ENCODE peak calls at places on chromosomes 1 and 21, in nine cellular contexts. N is fibroblast of pulmonary artery, C is right lobe of liver, W is MG63, Q is stomach, M is cardiac fibroblast, S is OCI-LY7, K is IMR-90, Y is uterus. V is an unnamed sample.

GRCh38 chr1:214280386-214281029 is 451 bp upstream of the SMYD2 start:
- DNase-seq in N (peak), C (peak), W (peak), Q (peak), M (peak), S (peak), K (peak), Y (peak), V (peak)

GRCh38 chr1:11929849-11930248 is 3.6 kb upstream of the KIAA2013 start:
- DNase-seq in N (peak), C (peak), W (peak), Q (peak), M (peak), S (peak), K (peak), Y (peak), V (peak)

GRCh38 chr1:241270016-241270415 is 87.0 kb downstream of the RGS7 start:
- DNase-seq in N (no peak), C (no peak), W (no peak), Q (no peak), M (no peak), S (no peak), K (no peak), Y (no peak), V (no peak)

GRCh38 chr1:155206891-155207577 is 663 bp downstream of the THBS3 start:
- DNase-seq in N (peak), C (peak), W (peak), Q (peak), M (peak), S (peak), K (peak), Y (peak), V (peak)

GRCh38 chr21:42315296-42315891 is at the start of gene TFF3:
- DNase-seq in N (no peak), C (no peak), W (no peak), Q (peak), M (no peak), S (no peak), K (no peak), Y (no peak), V (peak)

GRCh38 chr1:205424881-205425635 is 3.2 kb upstream of the LEMD1 start:
- DNase-seq in N (no peak), C (no peak), W (no peak), Q (no peak), M (no peak), S (no peak), K (no peak), Y (no peak), V (no peak)

GRCh38 chr1:214261206-214262123 is 19.5 kb upstream of the SMYD2 start:
- DNase-seq in N (peak), C (peak), W (peak), Q (peak), M (peak), S (peak), K (peak), Y (peak), V (peak)

GRCh38 chr1:22747021-22747734 is 36.5 kb downstream of the EPHB2 start:
- DNase-seq in N (peak), C (no peak), W (peak), Q (no peak), M (peak), S (no peak), K (peak), Y (no peak), V (no peak)

GRCh38 chr1:31374511-31375196 is 1.8 kb upstream of the FABP3 start:
- DNase-seq in N (peak), C (no peak), W (peak), Q (peak), M (peak), S (no peak), K (peak), Y (peak), V (peak)

GRCh38 chr1:12447301-12447700 is 170.7 kb downstream of the DHRS3 start:
- DNase-seq in N (no peak), C (no peak), W (peak), Q (no peak), M (peak), S (no peak), K (peak), Y (no peak), V (no peak)

GRCh38 chr1:45177452-45177851 is 29.0 kb downstream of the ZSWIM5 start:
- DNase-seq in N (peak), C (no peak), W (no peak), Q (no peak), M (peak), S (no peak), K (peak), Y (no peak), V (no peak)

GRCh38 chr1:4713669-4714068 is 59.3 kb downstream of the AJAP1 start:
- DNase-seq in N (no peak), C (no peak), W (no peak), Q (no peak), M (no peak), S (no peak), K (no peak), Y (no peak), V (no peak)

GRCh38 chr1:42913426-42914091 is 45.1 kb downstream of the SLC2A1 start:
- DNase-seq in N (peak), C (no peak), W (peak), Q (peak), M (peak), S (peak), K (peak), Y (no peak), V (peak)

GRCh38 chr1:226466301-226466700 is 58.4 kb upstream of the PARP1 start:
- DNase-seq in N (no peak), C (no peak), W (no peak), Q (no peak), M (no peak), S (no peak), K (no peak), Y (no peak), V (no peak)

GRCh38 chr1:214518387-214518786 is 33.0 kb downstream of the PTPN14 start:
- DNase-seq in N (peak), C (no peak), W (no peak), Q (no peak), M (peak), S (no peak), K (peak), Y (no peak), V (no peak)

GRCh38 chr1:36115931-36116330 is 9.1 kb downstream of the COL8A2 start:
- DNase-seq in N (no peak), C (no peak), W (peak), Q (no peak), M (peak), S (no peak), K (peak), Y (no peak), V (no peak)

GRCh38 chr1:247102381-247102780 is 1.8 kb downstream of the ZNF669 start:
- DNase-seq in N (peak), C (no peak), W (no peak), Q (no peak), M (peak), S (no peak), K (peak), Y (no peak), V (no peak)

GRCh38 chr1:247096958-247097357 is 7.2 kb downstream of the ZNF669 start:
- DNase-seq in N (no peak), C (no peak), W (no peak), Q (no peak), M (no peak), S (no peak), K (no peak), Y (no peak), V (no peak)

GRCh38 chr1:247104965-247105364 is 809 bp upstream of the ZNF669 start:
- DNase-seq in N (no peak), C (no peak), W (no peak), Q (no peak), M (no peak), S (no peak), K (no peak), Y (no peak), V (no peak)

GRCh38 chr1:247103777-247104591 is at the start of gene ZNF669:
- DNase-seq in N (peak), C (peak), W (peak), Q (peak), M (peak), S (peak), K (peak), Y (peak), V (peak)

DNA sequence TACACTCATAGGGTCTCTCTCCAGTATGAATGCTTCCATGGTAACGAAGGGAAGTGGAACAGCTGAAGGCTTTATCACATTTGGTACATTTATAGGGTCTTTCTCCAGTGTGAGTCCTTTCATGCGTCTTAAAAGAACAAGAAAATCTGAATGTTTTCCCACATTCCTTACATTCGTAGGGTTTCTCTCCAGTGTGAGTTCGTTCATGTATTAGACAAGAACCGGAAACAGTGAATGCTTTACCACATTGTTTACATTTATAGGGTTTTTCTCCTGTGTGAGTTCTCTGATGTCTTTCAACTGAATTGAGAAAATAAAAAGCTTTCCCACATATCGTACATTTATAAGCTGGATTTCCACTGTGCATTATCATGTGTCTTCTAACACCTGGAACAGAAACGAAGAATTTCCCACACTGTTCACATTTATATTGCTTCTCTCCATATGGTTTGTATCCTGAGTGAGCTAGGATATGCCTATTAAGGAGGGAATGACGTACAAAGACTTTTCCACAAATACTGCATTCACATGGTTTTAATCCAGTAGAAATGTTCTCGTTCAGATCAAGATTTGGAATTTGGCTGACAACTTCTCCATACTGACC is 3.4 kb downstream of the ZNF669 start:
- DNase-seq in N (no peak), C (no peak), W (no peak), Q (no peak), M (no peak), S (no peak), K (no peak), Y (no peak), V (no peak)
- H3K4me3 ChIP-seq in N (no peak), C (no peak), W (no peak), Q (no peak), M (no peak), S (no peak), K (no peak), Y (no peak), V (no peak)

DNA sequence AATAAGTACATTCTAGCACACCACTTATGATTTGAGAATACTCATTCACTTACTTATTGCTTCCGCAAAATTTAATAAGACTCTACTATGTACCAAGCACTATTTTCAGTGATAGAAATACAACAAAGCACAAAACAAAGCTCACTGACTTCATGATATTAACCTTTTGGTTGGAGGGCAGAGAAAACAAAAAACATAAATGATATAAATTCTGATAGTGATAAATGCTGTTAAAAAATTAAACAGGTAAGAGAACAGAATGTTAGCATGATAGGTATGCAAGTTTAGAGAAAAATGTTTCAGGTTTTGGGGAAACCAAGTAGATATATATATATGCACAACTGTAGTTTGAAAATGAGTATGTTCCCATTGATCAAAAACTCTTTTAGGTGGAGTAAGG is 1.2 kb downstream of the LRRC40 start:
- DNase-seq in N (no peak), C (no peak), W (no peak), Q (no peak), M (no peak), S (no peak), K (no peak), Y (no peak), V (no peak)
- H3K4me3 ChIP-seq in N (peak), C (peak), W (peak), Q (no peak), M (no peak), S (peak), K (no peak), Y (no peak), V (peak)

GRCh38 chr1:111937147-111937725 is 52.2 kb downstream of the KCND3 start:
- DNase-seq in N (no peak), C (no peak), W (peak), Q (no peak), M (no peak), S (no peak), K (no peak), Y (no peak), V (no peak)

GRCh38 chr1:111943056-111943455 is 46.4 kb downstream of the KCND3 start:
- DNase-seq in N (no peak), C (no peak), W (no peak), Q (no peak), M (no peak), S (no peak), K (no peak), Y (no peak), V (no peak)

GRCh38 chr1:111938536-111938935 is 50.9 kb downstream of the KCND3 start:
- DNase-seq in N (no peak), C (no peak), W (no peak), Q (no peak), M (no peak), S (no peak), K (no peak), Y (no peak), V (no peak)

GRCh38 chr1:111934346-111934745 is 55.1 kb downstream of the KCND3 start:
- DNase-seq in N (no peak), C (no peak), W (no peak), Q (no peak), M (no peak), S (no peak), K (no peak), Y (no peak), V (no peak)

DNA sequence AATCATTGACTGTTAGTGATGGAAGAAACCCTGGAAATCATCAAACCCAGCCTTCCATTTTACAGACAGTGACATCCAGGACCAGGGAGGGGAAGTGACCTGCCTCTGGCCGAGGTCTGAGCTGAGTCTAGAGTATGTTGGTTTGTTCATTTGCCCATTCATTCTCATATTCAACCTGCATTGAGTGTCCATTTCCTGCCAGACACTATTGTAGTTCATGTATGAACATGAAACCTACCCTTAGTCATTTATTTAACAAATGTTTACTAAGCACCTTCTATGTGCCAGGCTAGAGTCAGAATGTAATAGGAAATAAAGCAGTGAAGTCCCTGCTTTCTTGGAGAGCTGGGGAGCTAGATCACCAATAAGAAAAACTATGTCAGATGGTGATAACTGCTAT is 51.3 kb downstream of the KCND3 start:
- DNase-seq in N (no peak), C (no peak), W (no peak), Q (no peak), M (no peak), S (no peak), K (no peak), Y (no peak), V (no peak)
- H3K4me3 ChIP-seq in N (no peak), C (no peak), W (no peak), Q (no peak), M (no peak), S (no peak), K (no peak), Y (no peak), V (no peak)

GRCh38 chr21:34609244-34609950 is 5.5 kb downstream of the RCAN1 start:
- DNase-seq in N (no peak), C (no peak), W (no peak), Q (no peak), M (no peak), S (no peak), K (no peak), Y (no peak), V (no peak)
- H3K4me3 ChIP-seq in N (no peak), C (no peak), W (no peak), Q (no peak), M (no peak), S (no peak), K (no peak), Y (no peak), V (no peak)

DNA sequence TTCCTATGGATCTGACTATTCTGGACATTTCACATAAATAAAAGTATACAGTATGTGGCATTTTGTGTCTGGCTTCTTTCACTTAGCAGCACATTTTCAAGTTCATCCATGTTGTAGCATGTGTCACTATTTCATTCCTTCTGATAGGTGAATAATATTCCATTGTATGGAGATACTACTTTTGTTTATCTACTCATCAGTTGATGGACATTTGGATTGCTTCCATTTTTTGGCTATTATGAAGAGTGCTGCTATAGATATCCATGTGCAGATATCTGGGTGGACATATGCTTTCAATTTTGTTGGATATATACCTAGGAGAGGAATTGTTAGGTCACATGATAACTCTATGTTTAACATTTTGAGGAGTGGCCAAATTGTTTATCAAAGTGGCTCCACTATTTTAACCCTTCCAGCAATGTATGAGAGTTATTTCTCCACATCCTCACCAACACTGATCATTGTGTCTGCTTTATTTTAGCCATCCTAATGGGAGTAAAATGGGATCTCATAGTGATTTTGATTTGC is 21.9 kb upstream of the MEF2D start:
- DNase-seq in N (no peak), C (no peak), W (no peak), Q (no peak), M (no peak), S (no peak), K (no peak), Y (no peak), V (no peak)
- H3K4me3 ChIP-seq in N (no peak), C (no peak), W (no peak), Q (no peak), M (no peak), S (no peak), K (no peak), Y (no peak), V (no peak)

DNA sequence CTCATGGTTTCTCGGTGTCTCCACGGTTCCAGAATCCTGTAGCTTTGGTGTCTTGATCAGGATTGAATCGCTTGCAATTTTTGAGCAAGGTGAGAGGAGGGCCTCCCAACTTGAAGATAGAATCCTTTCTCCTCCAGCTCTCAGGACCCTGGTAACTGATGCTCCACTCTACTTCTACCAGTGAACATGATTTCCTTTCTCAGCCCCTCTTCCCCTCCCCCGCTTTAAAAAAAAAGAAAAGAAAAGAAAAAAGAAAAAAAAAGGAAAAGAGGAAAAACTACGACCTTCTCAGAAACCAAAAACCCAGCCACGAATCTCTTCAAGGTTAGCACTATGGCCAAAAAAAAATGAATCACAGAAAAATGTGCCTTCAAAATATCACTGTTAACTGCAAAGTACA is 1.2 kb downstream of the ARHGEF11 start:
- DNase-seq in N (no peak), C (no peak), W (no peak), Q (no peak), M (no peak), S (no peak), K (no peak), Y (no peak), V (no peak)
- H3K4me3 ChIP-seq in N (peak), C (peak), W (peak), Q (peak), M (peak), S (no peak), K (peak), Y (peak), V (peak)

GRCh38 chr1:75132421-75133381 is 1.5 kb upstream of the LHX8 start:
- DNase-seq in N (no peak), C (no peak), W (no peak), Q (no peak), M (no peak), S (no peak), K (no peak), Y (no peak), V (no peak)
- H3K4me3 ChIP-seq in N (no peak), C (no peak), W (no peak), Q (no peak), M (no peak), S (no peak), K (no peak), Y (no peak), V (no peak)

DNA sequence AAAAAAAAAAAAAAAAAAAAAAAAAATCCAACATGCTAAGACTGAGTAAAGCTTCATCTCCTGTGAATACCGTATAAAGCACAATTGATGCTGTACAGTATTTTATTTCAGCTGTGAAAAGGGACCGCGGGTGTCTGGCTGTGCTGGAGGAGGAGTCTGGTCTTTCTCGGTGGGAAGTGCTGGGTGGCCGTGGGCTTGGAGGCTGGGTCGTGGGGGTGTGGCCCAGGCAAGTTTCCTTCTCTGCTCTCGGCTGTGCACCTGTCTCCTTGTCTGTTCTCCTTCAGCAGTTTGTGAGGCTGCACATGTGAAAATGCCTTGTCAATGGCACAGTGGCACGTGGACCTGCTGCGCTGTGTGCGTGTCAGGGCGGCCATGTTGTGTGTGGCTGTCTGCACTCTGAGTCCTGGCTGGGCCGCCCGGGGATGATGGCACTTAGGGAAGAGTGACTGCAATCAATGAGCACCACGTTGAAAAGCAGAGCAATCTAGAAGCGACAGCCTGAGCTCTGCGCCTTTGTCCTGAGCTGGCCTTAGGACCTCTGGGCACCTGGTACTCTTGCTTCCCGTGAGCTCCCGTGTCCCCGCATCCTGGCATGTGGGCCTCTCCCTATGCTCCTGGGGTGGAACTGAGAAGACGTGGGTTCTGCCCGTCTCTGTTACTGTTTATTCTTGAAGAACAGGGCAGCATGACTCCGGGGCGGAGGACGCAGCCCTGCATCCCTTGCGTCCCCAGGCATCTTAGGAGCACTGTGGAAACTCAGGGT is 14.5 kb downstream of the AGPAT3 start:
- DNase-seq in N (no peak), C (no peak), W (no peak), Q (no peak), M (no peak), S (no peak), K (no peak), Y (no peak), V (no peak)
- H3K4me3 ChIP-seq in N (no peak), C (no peak), W (no peak), Q (no peak), M (no peak), S (no peak), K (no peak), Y (no peak), V (no peak)

GRCh38 chr1:1039145-1039910 is 19.4 kb downstream of the AGRN start:
- DNase-seq in N (no peak), C (no peak), W (no peak), Q (no peak), M (no peak), S (no peak), K (no peak), Y (no peak), V (no peak)
- H3K4me3 ChIP-seq in N (no peak), C (no peak), W (no peak), Q (peak), M (no peak), S (no peak), K (no peak), Y (no peak), V (no peak)